ENCODE peak calls at places on chromosomes 6 and 20, in seven cellular contexts. S, R, N, T, O, F and G are unnamed samples.
A peak's percentile ranks its signal among the peaks of the same experiment; 100 is the strongest.

GRCh38 chr20:7758436-7758835 is 181.8 kb downstream of the HAO1 start:
- DNase-seq in F (no peak), N (no peak), R (no peak), O (no peak), S (no peak), T (no peak), G (no peak)

GRCh38 chr20:62860924-62861691 is 514 bp downstream of the TCFL5 start:
- DNase-seq in N (no peak), S (no peak), O (no peak), R (no peak), F (peak; percentile 47), T (no peak), G (no peak)

GRCh38 chr6:40328376-40328987 is 258.7 kb downstream of the LRFN2 start:
- DNase-seq in O (peak; percentile 35), S (peak; percentile 51), F (peak; percentile 39), N (no peak), T (no peak), R (no peak), G (peak; percentile 53)

GRCh38 chr6:142879527-142879926 is 65.4 kb downstream of the HIVEP2 start:
- DNase-seq in T (no peak), S (no peak), R (no peak), O (no peak), N (no peak), F (no peak), G (no peak)

GRCh38 chr6:4162345-4162744 is 27.0 kb upstream of the ECI2 start:
- DNase-seq in T (no peak), F (no peak), O (no peak), R (no peak), N (no peak), S (no peak), G (no peak)

GRCh38 chr6:133474516-133474915 is 233.4 kb downstream of the EYA4 start:
- DNase-seq in F (no peak), S (no peak), R (no peak), T (no peak), O (no peak), N (no peak), G (no peak)

GRCh38 chr20:32320305-32320704 is 37.8 kb upstream of the ASXL1 start:
- DNase-seq in N (no peak), S (no peak), R (no peak), O (no peak), F (no peak), T (no peak), G (no peak)

GRCh38 chr20:61724376-61724775 is 341.3 kb downstream of the TAF4 start:
- DNase-seq in S (no peak), T (no peak), O (no peak), R (no peak), N (no peak), F (no peak), G (no peak)

GRCh38 chr20:50496773-50497375 is 13.3 kb upstream of the PTPN1 start:
- DNase-seq in N (no peak), R (no peak), O (no peak), S (no peak), F (no peak), T (no peak), G (no peak)

GRCh38 chr6:160532315-160532714 is 131.8 kb downstream of the LPA start:
- DNase-seq in O (no peak), N (no peak), R (no peak), T (no peak), S (no peak), F (no peak), G (no peak)

GRCh38 chr6:111573118-111573883 is 32.4 kb downstream of the TRAF3IP2 start:
- DNase-seq in N (no peak), F (no peak), O (no peak), R (no peak), T (no peak), S (no peak), G (no peak)

GRCh38 chr20:58308290-58308679 is 1.2 kb upstream of the RAB22A start:
- DNase-seq in S (no peak), T (no peak), O (no peak), R (no peak), F (peak; percentile 27), N (no peak), G (no peak)

GRCh38 chr20:3340443-3340842 is 67.0 kb downstream of the DNAAF9 start:
- DNase-seq in N (peak; percentile 67), R (peak; percentile 78), O (no peak), T (peak; percentile 85), S (peak; percentile 32), F (no peak), G (peak; percentile 73)

GRCh38 chr20:3172933-3173581 is at the start of gene LZTS3:
- DNase-seq in T (peak; percentile 75), O (peak; percentile 31), F (peak; percentile 91), S (peak; percentile 77), N (peak; percentile 88), R (peak; percentile 75), G (peak; percentile 65)

GRCh38 chr6:89216411-89216810 is 747 bp downstream of the GABRR1 start:
- DNase-seq in F (no peak), N (no peak), R (no peak), O (no peak), T (no peak), S (no peak), G (no peak)

GRCh38 chr6:142322504-142323198 is 20.8 kb downstream of the ADGRG6 start:
- DNase-seq in F (no peak), T (no peak), O (no peak), N (no peak), S (no peak), R (no peak), G (no peak)

GRCh38 chr6:88870728-88871330 is 92.6 kb downstream of the RNGTT start:
- DNase-seq in N (no peak), R (no peak), O (peak; percentile 61), S (peak; percentile 15), F (peak; percentile 47), T (no peak), G (no peak)

DNA sequence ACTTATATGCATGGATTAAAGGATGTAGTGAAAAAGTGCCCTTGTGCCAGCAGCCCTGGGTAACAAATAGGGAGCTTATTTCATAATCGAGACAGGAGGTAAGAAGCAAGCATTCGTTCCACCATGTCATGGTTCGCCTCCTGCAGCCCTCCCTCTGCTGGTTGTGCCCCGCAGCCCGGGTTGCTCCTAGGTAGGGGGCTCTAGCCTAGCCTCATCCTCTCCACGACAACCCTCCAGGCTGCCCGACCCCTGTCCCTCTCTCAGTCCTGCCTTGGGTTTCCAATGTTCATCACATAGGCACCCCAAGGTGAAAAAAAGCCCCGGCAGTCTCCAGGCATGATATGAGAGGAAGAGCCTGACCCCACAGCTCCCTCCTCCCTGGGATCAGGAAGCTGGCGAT is 75.5 kb upstream of the SYNDIG1 start:
- DNase-seq in O (no peak), F (no peak), R (no peak), T (no peak), S (no peak), N (no peak), G (no peak)
- H3K27ac ChIP-seq in O (no peak overlapping the region), F (no peak overlapping the region), R (no peak overlapping the region), T (no peak overlapping the region), S (no peak overlapping the region), N (no peak overlapping the region), G (no peak overlapping the region)

GRCh38 chr20:37011147-37011546 is 59.6 kb upstream of the SAMHD1 start:
- DNase-seq in T (no peak), F (no peak), R (no peak), O (no peak), S (no peak), N (no peak), G (no peak)

GRCh38 chr20:37007898-37008649 is 56.6 kb upstream of the SAMHD1 start:
- DNase-seq in T (no peak), O (peak; percentile 13), S (no peak), N (no peak), F (peak; percentile 20), R (no peak), G (no peak)
- TF ChIP-seq CTCF in T (peak; percentile 10), O (peak; percentile 34), S (peak; percentile 15), N (no peak), F (peak; percentile 71), R (no peak), G (peak; percentile 7)

DNA sequence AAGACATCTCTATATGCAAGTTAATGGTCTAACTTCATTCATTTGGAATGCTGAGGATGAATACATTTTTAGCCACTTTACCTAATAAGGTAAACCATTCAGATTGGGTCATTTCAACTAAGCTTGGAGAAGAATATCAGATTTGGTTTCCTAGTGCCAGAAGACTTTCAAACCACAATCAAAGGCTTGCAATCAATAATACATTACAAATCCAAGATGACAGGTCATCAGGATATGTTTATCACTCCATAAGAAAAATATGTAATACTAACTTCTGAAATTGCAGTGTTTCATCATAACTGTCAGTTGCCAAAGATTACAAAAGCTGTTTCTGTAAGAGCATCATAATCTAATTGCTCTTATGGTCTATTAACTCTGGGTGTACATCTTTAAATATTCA is 654.0 kb downstream of the COL12A1 start:
- DNase-seq in R (no peak), S (no peak), F (no peak), N (no peak), O (no peak), T (no peak), G (no peak)
- H3K27ac ChIP-seq in R (no peak overlapping the region), S (no peak overlapping the region), F (no peak overlapping the region), N (no peak overlapping the region), O (no peak overlapping the region), T (no peak overlapping the region), G (no peak overlapping the region)

DNA sequence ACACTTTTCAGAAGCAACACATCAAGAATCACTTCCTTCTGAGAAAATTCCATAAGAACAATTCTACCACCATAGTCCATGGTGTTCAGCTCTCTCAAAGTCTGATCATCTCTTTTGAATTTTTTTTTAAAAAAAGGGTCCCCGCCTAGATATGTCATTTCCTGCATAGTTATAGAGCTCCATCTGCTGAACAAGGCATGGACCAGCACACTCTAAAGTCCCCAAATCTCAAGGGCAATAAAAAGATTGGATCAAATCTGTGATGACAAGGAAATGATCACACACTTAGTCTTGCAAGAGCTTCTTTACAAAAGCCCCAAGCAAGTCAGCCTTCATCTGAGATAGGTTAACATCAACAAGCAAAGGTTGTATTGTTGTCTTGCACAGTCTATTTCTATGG is 100.7 kb upstream of the STMND1 start:
- DNase-seq in T (no peak), F (no peak), N (no peak), O (no peak), R (no peak), S (no peak), G (no peak)
- TF ChIP-seq CTCF in T (no peak), F (no peak), N (no peak), O (no peak), R (no peak), S (no peak), G (no peak)

GRCh38 chr6:169253745-169254238 is at the start of gene THBS2:
- DNase-seq in F (no peak), S (peak; percentile 24), O (no peak), T (peak; percentile 56), R (no peak), N (peak; percentile 86), G (no peak)
- H3K27ac ChIP-seq in F (no peak within 1 kb of the TSS), S (peak within 1 kb of the TSS; percentile 77), O (no peak within 1 kb of the TSS), T (peak within 1 kb of the TSS; percentile 22), R (peak within 1 kb of the TSS; percentile 59), N (peak within 1 kb of the TSS; percentile 71), G (peak within 1 kb of the TSS; percentile 21)

GRCh38 chr20:37915800-37916570 is 13.1 kb downstream of the VSTM2L start:
- DNase-seq in R (no peak), T (peak; percentile 38), N (no peak), S (no peak), F (no peak), O (no peak), G (no peak)
- TF ChIP-seq CTCF in R (no peak), T (no peak), N (no peak), S (no peak), F (no peak), O (no peak), G (no peak)

GRCh38 chr20:48944663-48945297 is 23.3 kb downstream of the ARFGEF2 start:
- DNase-seq in R (no peak), N (no peak), F (no peak), T (no peak), S (no peak), O (no peak), G (no peak)
- H3K27ac ChIP-seq in R (no peak overlapping the region), N (no peak overlapping the region), F (no peak overlapping the region), T (no peak overlapping the region), S (peak overlapping the region; percentile 82), O (no peak overlapping the region), G (no peak overlapping the region)

GRCh38 chr6:44029489-44030185 is 97.6 kb downstream of the MRPL14 start:
- DNase-seq in N (no peak), T (no peak), O (no peak), S (no peak), F (no peak), R (no peak), G (no peak)
- TF ChIP-seq CTCF in N (no peak), T (no peak), O (no peak), S (no peak), F (no peak), R (no peak), G (no peak)